ENCODE peak calls at places on chromosomes 3 and 15, in six cellular contexts. B, U, I, Q, C and W are unnamed samples.
A peak's percentile ranks its signal among the peaks of the same experiment; 100 is the strongest.

GRCh38 chr15:75024102-75024636 is 779 bp downstream of the PPCDC start:
- DNase-seq in B (peak; percentile 68), U (no peak), I (peak; percentile 27), Q (no peak), C (peak; percentile 58), W (no peak)

GRCh38 chr3:49609314-49609713 is 55.0 kb downstream of the BSN start:
- DNase-seq in B (no peak), U (no peak), I (no peak), Q (no peak), C (no peak), W (no peak)

GRCh38 chr15:79779739-79780138 is 117.1 kb downstream of the MTHFS start:
- DNase-seq in B (no peak), U (no peak), I (no peak), Q (no peak), C (no peak), W (no peak)

GRCh38 chr3:172859035-172859434 is 108.5 kb downstream of the ECT2 start:
- DNase-seq in B (no peak), U (no peak), I (no peak), Q (no peak), C (no peak), W (no peak)

GRCh38 chr15:70196314-70197291 is 98.9 kb upstream of the TLE3 start:
- DNase-seq in B (no peak), U (peak; percentile 49), I (peak; percentile 47), Q (no peak), C (peak; percentile 92), W (no peak)

GRCh38 chr3:38138347-38139190 is at the start of gene MYD88:
- DNase-seq in B (peak; percentile 55), U (peak; percentile 84), I (peak; percentile 62), Q (peak; percentile 95), C (peak; percentile 86), W (peak; percentile 45)

GRCh38 chr3:94336076-94336741 is 273.3 kb downstream of the NSUN3 start:
- DNase-seq in B (peak; percentile 2), U (no peak), I (peak; percentile 81), Q (no peak), C (peak; percentile 32), W (no peak)

GRCh38 chr3:42501321-42501680 is 1.1 kb upstream of the VIPR1 start:
- DNase-seq in B (no peak), U (no peak), I (no peak), Q (no peak), C (no peak), W (no peak)

GRCh38 chr15:56537881-56538280 is 72.9 kb upstream of the MNS1 start:
- DNase-seq in B (no peak), U (no peak), I (no peak), Q (peak; percentile 72), C (no peak), W (no peak)

GRCh38 chr3:149702691-149703426 is 45.0 kb upstream of the WWTR1 start:
- DNase-seq in B (no peak), U (no peak), I (peak; percentile 64), Q (no peak), C (peak; percentile 97), W (no peak)

GRCh38 chr15:92430067-92430435 is 36.4 kb downstream of the ST8SIA2 start:
- DNase-seq in B (no peak), U (no peak), I (no peak), Q (no peak), C (peak; percentile 44), W (no peak)

GRCh38 chr3:50294089-50294488 is 1.9 kb upstream of the IFRD2 start:
- DNase-seq in B (no peak), U (no peak), I (no peak), Q (no peak), C (no peak), W (no peak)

GRCh38 chr3:32056559-32057290 is 49.7 kb upstream of the GPD1L start:
- DNase-seq in B (no peak), U (no peak), I (no peak), Q (no peak), C (no peak), W (no peak)

GRCh38 chr15:42121021-42121420 is 26.7 kb upstream of the PLA2G4D start:
- DNase-seq in B (no peak), U (no peak), I (no peak), Q (no peak), C (no peak), W (no peak)

GRCh38 chr3:195004512-195005250 is 266.3 kb downstream of the XXYLT1 start:
- DNase-seq in B (no peak), U (no peak), I (no peak), Q (no peak), C (no peak), W (no peak)

GRCh38 chr3:87625911-87626310 is 349.5 kb upstream of the POU1F1 start:
- DNase-seq in B (no peak), U (no peak), I (no peak), Q (no peak), C (no peak), W (no peak)

DNA sequence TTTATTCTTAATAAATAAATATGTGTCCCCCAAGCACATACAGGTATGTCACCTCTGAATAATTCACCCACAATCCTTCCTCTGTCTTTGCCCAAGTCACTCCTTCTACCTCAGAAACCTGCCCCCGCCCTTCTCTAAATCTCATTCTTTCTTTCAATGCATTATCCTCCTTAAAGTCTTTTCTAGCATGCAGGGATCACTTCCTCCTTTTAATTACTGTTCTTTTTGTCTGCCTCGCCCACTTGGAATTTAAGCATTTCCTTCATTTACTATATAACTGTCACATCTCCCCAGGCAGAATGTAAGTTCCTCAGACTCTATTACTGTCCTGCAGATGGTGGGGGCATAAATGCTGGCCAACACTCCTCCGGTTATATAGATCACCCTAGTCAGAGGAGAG is 7.8 kb downstream of the CCDC80 start:
- DNase-seq in B (no peak), U (no peak), I (no peak), Q (no peak), C (peak; percentile 26), W (no peak)
- H3K4me1 ChIP-seq in B (peaks cover 64% of the 10 kb centered on the region), U (no peaks in the 10 kb centered on the region), I (peaks cover 18% of the 10 kb centered on the region), Q (peaks cover 3% of the 10 kb centered on the region), C (peaks cover 61% of the 10 kb centered on the region), W (peaks cover 48% of the 10 kb centered on the region)

GRCh38 chr15:39888809-39889208 is 31.3 kb downstream of the GPR176 start:
- DNase-seq in B (no peak), U (no peak), I (no peak), Q (no peak), C (no peak), W (no peak)
- H3K4me1 ChIP-seq in B (no peaks in the 10 kb centered on the region), U (peaks cover 2% of the 10 kb centered on the region), I (peaks cover 22% of the 10 kb centered on the region), Q (no peaks in the 10 kb centered on the region), C (peaks cover 44% of the 10 kb centered on the region), W (peaks cover 13% of the 10 kb centered on the region)

DNA sequence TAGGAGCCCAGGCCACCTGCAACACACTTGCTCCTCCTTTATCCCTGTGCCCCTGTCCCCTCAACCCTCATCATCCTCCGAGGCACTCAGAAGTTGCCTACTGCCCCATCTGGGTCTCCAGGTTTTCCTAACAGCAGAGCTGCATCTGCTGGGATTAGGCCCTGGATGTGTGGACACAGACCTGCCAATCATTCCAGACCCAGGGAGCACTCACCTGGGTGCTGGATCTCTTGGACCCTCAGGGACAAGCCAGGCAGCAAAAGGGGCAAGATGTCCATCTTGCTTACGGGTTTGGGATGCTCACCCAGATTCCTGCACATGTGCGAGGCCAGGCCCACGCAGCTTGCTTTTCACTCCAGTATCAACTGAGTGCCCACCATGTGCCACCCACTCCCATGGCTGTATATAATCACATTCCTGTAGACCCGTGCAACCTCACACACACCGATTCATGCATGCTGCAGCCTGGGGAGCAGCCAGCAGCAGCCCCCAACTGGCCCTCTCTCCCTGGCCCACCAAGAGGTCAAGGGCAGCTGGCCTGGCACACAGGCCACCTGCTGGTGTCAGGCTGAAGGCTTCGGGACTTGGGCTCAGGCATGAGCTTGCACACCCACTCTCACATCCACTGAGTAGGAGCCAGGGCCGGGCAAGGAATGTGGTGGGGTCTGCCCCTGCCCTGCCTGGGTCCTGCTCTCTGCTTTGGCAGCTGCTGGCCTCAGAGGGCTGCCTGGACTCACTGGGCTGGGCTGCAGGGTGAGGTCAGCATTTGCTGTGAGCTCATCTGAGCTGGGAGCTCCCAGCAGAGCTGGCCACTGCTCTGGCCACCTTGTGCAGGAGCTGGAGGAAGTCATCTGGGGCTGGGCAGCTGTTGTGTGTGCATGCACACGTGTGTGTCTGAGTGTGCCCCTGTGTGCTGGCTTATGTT is 14.9 kb downstream of the PRKCD start:
- DNase-seq in B (no peak), U (no peak), I (no peak), Q (no peak), C (peak; percentile 20), W (no peak)
- H3K4me1 ChIP-seq in B (no peaks in the 10 kb centered on the region), U (peaks cover 7% of the 10 kb centered on the region), I (no peaks in the 10 kb centered on the region), Q (peaks cover 11% of the 10 kb centered on the region), C (no peaks in the 10 kb centered on the region), W (peaks cover 8% of the 10 kb centered on the region)

DNA sequence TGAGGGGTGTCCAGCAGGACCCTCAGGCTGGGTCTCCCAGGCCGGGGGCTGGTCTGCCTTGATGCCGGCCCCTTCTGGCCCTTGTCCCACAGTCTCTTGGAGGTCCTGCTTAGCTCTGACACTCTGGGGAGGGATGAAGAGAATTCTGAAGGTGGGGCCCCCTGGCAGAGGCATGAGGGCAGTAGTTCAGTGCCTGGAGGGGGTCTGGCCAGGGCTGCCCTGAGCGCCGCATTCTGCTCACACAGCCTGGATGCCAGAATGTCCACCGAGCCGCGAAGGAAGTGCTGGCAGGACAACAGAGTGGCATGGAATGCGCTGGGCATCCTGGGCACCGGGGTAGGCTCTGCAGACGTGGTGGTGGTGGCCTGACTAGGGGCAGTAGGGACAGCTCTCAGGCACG is 55.5 kb downstream of the SMAD6 start:
- DNase-seq in B (no peak), U (no peak), I (no peak), Q (peak; percentile 66), C (no peak), W (no peak)
- H3K4me1 ChIP-seq in B (peaks cover 76% of the 10 kb centered on the region), U (peaks cover 32% of the 10 kb centered on the region), I (peaks cover 42% of the 10 kb centered on the region), Q (peaks cover 36% of the 10 kb centered on the region), C (peaks cover 44% of the 10 kb centered on the region), W (peaks cover 92% of the 10 kb centered on the region)